ENCODE peak calls at places on chromosomes 2 and 18, in six cellular contexts. P, N, E, D, C and M are unnamed samples. For H3K4me1, the result is how much of the 10 kb centered on the place peaks cover.

GRCh38 chr2:199738723-199739412 is 112.1 kb downstream of the FTCDNL1 start:
- DNase-seq in E (no peak), C (no peak), D (peak), N (no peak), P (no peak), M (no peak)

GRCh38 chr18:69401475-69402218 is 959 bp downstream of the DOK6 start:
- DNase-seq in C (no peak), E (peak), P (peak), D (peak), N (no peak), M (no peak)

GRCh38 chr2:72859831-72860262 is 27.4 kb upstream of the SPR start:
- DNase-seq in N (peak), C (peak), E (peak), D (peak), P (peak), M (peak)

GRCh38 chr2:168684921-168685618 is 117.4 kb upstream of the NOSTRIN start:
- DNase-seq in D (no peak), N (no peak), E (no peak), P (no peak), C (no peak), M (no peak)

GRCh38 chr2:174023591-174024523 is 58.7 kb upstream of the SP3 start:
- DNase-seq in E (peak), C (peak), P (no peak), D (peak), N (no peak), M (no peak)

GRCh38 chr2:217075225-217075802 is 215.4 kb upstream of the TNP1 start:
- DNase-seq in N (no peak), C (no peak), E (peak), P (peak), D (peak), M (no peak)

GRCh38 chr18:57965246-57965645 is 78.8 kb upstream of the NEDD4L start:
- DNase-seq in D (no peak), C (no peak), P (no peak), N (no peak), E (no peak), M (no peak)

GRCh38 chr2:207317358-207317984 is 151.7 kb upstream of the KLF7 start:
- DNase-seq in P (no peak), D (peak), E (no peak), C (no peak), N (no peak), M (no peak)

GRCh38 chr2:127479219-127479825 is 47.0 kb downstream of the IWS1 start:
- DNase-seq in C (no peak), P (no peak), D (peak), E (no peak), N (no peak), M (no peak)

GRCh38 chr2:39741871-39742270 is 37.2 kb downstream of the THUMPD2 start:
- DNase-seq in P (no peak), N (no peak), D (peak), C (no peak), E (no peak), M (no peak)

GRCh38 chr2:233062946-233063268 is 2.8 kb downstream of the INPP5D start:
- DNase-seq in D (no peak), C (peak), N (no peak), E (no peak), P (no peak), M (no peak)
- H3K4me1 ChIP-seq in D (under half), C (under half), N (half or more), E (under half), P (under half), M (under half)

DNA sequence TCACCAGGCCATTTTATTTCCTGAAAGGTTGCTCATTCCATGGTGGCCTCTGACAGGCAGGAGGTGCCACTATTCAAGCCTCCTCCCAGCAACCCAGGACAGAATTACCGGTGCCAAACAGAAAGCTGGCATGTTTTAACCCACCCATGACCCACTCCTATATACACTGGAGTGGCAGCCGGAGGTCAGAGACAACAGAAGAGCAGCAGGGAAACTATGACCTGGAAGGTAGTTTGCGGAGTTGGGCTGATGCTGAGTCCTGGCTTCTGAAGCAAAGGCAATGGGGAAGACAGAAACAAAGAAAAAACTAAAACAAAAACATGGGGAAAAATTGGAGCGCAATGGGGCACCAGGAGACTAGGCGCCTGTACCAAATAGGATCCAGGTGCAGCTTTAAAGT is 2.2 kb downstream of the RFTN2 start:
- DNase-seq in C (no peak), N (no peak), P (no peak), E (peak), D (no peak), M (no peak)
- H3K4me3 ChIP-seq in C (no peak), N (no peak), P (no peak), E (peak), D (no peak), M (no peak)

DNA sequence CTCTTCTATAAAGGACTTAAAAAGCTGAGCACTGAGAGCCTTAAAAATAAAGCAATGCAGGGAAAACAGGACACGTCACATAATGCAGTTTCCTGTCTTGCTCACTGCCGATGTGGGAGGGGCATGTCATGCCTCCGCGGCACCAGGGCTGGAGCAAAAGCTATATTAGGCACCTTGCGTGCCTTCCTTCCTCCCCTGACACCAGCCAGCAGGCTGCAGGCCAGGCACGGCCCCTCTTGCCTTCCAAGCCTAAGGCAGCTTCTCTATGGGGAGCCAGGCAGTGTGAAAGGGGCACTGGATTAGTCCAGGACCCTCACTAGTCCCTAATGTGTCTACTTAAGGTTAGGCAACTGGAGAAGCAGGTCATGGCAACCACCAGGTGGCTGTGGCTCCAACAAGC is 26.3 kb downstream of the MRPL35 start:
- DNase-seq in E (no peak), C (peak), P (no peak), N (peak), D (no peak), M (no peak)
- H3K4me1 ChIP-seq in E (under half), C (under half), P (under half), N (under half), D (under half), M (under half)

GRCh38 chr2:163593941-163594340 is 141.9 kb downstream of the FIGN start:
- DNase-seq in E (no peak), P (no peak), N (no peak), D (no peak), C (no peak), M (no peak)
- H3K4me3 ChIP-seq in E (no peak), P (no peak), N (no peak), D (no peak), C (no peak), M (no peak)

GRCh38 chr2:69689969-69690368 is 46.4 kb upstream of the AAK1 start:
- DNase-seq in E (no peak), C (no peak), D (no peak), N (no peak), P (no peak), M (no peak)
- H3K4me1 ChIP-seq in E (under half), C (under half), D (under half), N (half or more), P (under half), M (under half)

DNA sequence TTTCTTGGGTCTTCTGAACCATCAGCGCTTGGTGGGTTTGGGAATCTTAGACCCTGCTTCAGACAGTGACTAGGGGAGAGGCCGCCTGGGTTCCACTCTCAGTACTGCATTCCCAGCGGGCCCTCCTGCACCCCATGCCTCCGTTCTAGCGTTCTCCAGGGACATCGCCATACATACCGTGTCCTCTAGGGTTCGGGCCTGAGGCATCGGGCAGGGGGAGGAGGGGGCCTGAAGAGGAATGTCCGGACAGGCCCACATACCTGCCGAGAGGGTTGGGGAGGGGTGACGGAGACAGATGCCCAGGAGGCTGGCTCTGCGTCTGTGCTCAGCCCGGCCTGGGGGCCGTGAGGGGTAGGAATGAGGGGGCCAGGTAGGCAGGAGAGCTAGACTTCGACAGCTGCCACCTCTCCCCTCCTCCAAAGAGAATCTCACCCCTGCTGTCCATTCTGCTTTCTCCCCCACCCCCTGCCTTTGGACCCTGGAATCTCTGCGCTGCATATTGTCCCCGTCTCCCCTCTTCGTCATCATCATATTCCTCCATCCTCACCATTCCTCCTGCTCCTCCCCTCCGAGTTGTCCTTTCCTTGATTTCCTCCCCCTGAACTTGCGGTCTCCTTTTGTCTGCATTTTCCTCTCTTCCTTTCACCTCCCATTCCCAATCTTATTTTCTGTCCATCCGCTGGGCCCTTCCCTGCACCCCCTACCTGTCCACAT is 7.8 kb upstream of the WNT10A start:
- DNase-seq in N (no peak), P (no peak), E (peak), C (no peak), D (no peak), M (no peak)
- H3K4me3 ChIP-seq in N (no peak), P (no peak), E (no peak), C (no peak), D (no peak), M (no peak)

GRCh38 chr18:13621446-13621849 is 104.9 kb downstream of the FAM210A start:
- DNase-seq in C (no peak), E (no peak), D (no peak), P (no peak), N (no peak), M (no peak)
- H3K4me1 ChIP-seq in C (under half), E (under half), D (under half), P (under half), N (under half), M (under half)

GRCh38 chr2:241561811-241562210 is 3.3 kb downstream of the BOK start:
- DNase-seq in N (no peak), P (peak), D (peak), C (no peak), E (peak), M (peak)
- H3K4me3 ChIP-seq in N (no peak), P (no peak), D (no peak), C (no peak), E (no peak), M (no peak)

GRCh38 chr2:215619022-215619958 is 183.4 kb upstream of the FN1 start:
- DNase-seq in C (no peak), P (no peak), D (peak), N (no peak), E (peak), M (no peak)

GRCh38 chr2:215615829-215616226 is 180.0 kb upstream of the FN1 start:
- DNase-seq in C (no peak), E (no peak), N (no peak), P (no peak), D (no peak), M (no peak)

GRCh38 chr2:215617060-215617824 is 181.4 kb upstream of the FN1 start:
- DNase-seq in P (no peak), D (no peak), N (no peak), C (no peak), E (no peak), M (no peak)

GRCh38 chr2:215619989-215620388 is 184.1 kb upstream of the FN1 start:
- DNase-seq in P (no peak), D (no peak), C (peak), N (no peak), E (no peak), M (peak)

GRCh38 chr2:215618145-215618544 is 182.3 kb upstream of the FN1 start:
- DNase-seq in D (no peak), E (no peak), N (no peak), C (no peak), P (no peak), M (no peak)
- H3K4me1 ChIP-seq in D (under half), E (under half), N (under half), C (under half), P (under half), M (under half)

GRCh38 chr2:224982226-224982625 is 60.0 kb downstream of the DOCK10 start:
- DNase-seq in C (no peak), P (no peak), N (no peak), D (no peak), E (no peak), M (no peak)

GRCh38 chr2:224986479-224986878 is 55.8 kb downstream of the DOCK10 start:
- DNase-seq in N (no peak), E (no peak), C (no peak), P (no peak), D (no peak), M (no peak)

GRCh38 chr2:224984641-224985040 is 57.6 kb downstream of the DOCK10 start:
- DNase-seq in C (no peak), P (no peak), D (no peak), E (no peak), N (no peak), M (no peak)

GRCh38 chr2:224983719-224984388 is 58.4 kb downstream of the DOCK10 start:
- DNase-seq in D (peak), P (no peak), N (no peak), E (no peak), C (no peak), M (no peak)

GRCh38 chr2:224982910-224983688 is 59.2 kb downstream of the DOCK10 start:
- DNase-seq in D (peak), N (peak), P (no peak), C (peak), E (no peak), M (no peak)
- H3K4me3 ChIP-seq in D (peak), N (no peak), P (peak), C (peak), E (no peak), M (no peak)